ENCODE peak calls at places on chromosomes 4 and X, in four cellular contexts. F, Z, W and B are unnamed samples.
A peak's percentile ranks its signal among the peaks of the same experiment; 100 is the strongest.

GRCh38 chr4:101126044-101126443 is 221.3 kb downstream of the PPP3CA start:
- DNase-seq in Z (no peak), W (no peak), F (no peak), B (no peak)

GRCh38 chr4:98873059-98873458 is 55.9 kb downstream of the EIF4E start:
- DNase-seq in W (no peak), Z (peak; percentile 13), F (no peak), B (no peak)

GRCh38 chr4:121728798-121729226 is 32.0 kb upstream of the ANXA5 start:
- DNase-seq in Z (peak; percentile 86), W (no peak), F (no peak), B (no peak)

GRCh38 chr4:106314960-106315359 is 1.0 kb downstream of the TBCK start:
- DNase-seq in W (no peak), Z (no peak), F (no peak), B (no peak)

GRCh38 chr4:119550857-119551532 is 77.6 kb downstream of the PDE5A start:
- DNase-seq in F (peak; percentile 16), W (peak; percentile 82), Z (no peak), B (peak; percentile 95)

GRCh38 chrX:148310402-148311200 is 189.8 kb upstream of the AFF2 start:
- DNase-seq in Z (no peak), W (no peak), F (no peak), B (no peak)

GRCh38 chr4:103099691-103100392 is at the start of gene BDH2:
- DNase-seq in F (peak; percentile 67), W (peak; percentile 83), Z (peak; percentile 89), B (peak; percentile 92)

GRCh38 chr4:98027827-98028226 is 115.4 kb downstream of the STPG2 start:
- DNase-seq in W (no peak), F (peak; percentile 18), Z (peak; percentile 81), B (peak; percentile 11)

GRCh38 chr4:76989391-76990061 is 40.0 kb downstream of the SEPTIN11 start:
- DNase-seq in F (no peak), W (no peak), Z (no peak), B (no peak)

GRCh38 chr4:4969298-4969697 is 50.0 kb downstream of the CYTL1 start:
- DNase-seq in Z (peak; percentile 67), W (no peak), F (no peak), B (no peak)

GRCh38 chr4:6848717-6849305 is 60.8 kb upstream of the TBC1D14 start:
- DNase-seq in F (no peak), W (no peak), Z (no peak), B (peak; percentile 3)

GRCh38 chr4:112813790-112814189 is 176.8 kb downstream of the LARP7 start:
- DNase-seq in Z (no peak), F (no peak), W (peak; percentile 32), B (no peak)

GRCh38 chr4:55758081-55758480 is 61.5 kb upstream of the EXOC1L start:
- DNase-seq in F (no peak), Z (no peak), W (no peak), B (no peak)

GRCh38 chr4:156971623-156972369 is at the start of gene PDGFC:
- DNase-seq in W (peak; percentile 75), Z (peak; percentile 68), F (no peak), B (peak; percentile 92)

GRCh38 chr4:156971168-156971601 is 414 bp downstream of the PDGFC start:
- DNase-seq in F (no peak), W (no peak), Z (no peak), B (peak; percentile 64)

GRCh38 chr4:156974264-156974663 is 2.7 kb upstream of the PDGFC start:
- DNase-seq in Z (no peak), F (no peak), W (no peak), B (no peak)

GRCh38 chr4:156970501-156971167 is 965 bp downstream of the PDGFC start:
- DNase-seq in W (peak; percentile 54), F (no peak), Z (peak; percentile 56), B (peak; percentile 78)

GRCh38 chr4:156972370-156972980 is 876 bp upstream of the PDGFC start:
- DNase-seq in F (no peak), Z (no peak), W (no peak), B (peak; percentile 18)
- H3K4me3 ChIP-seq in F (peak overlapping the region; percentile 63), Z (peak overlapping the region; percentile 94), W (no peak overlapping the region), B (peak overlapping the region; percentile 81)

GRCh38 chr4:169968999-169969398 is 57.2 kb downstream of the MFAP3L start:
- DNase-seq in F (no peak), W (no peak), Z (no peak), B (no peak)

GRCh38 chr4:169958629-169959028 is 67.6 kb downstream of the MFAP3L start:
- DNase-seq in Z (no peak), W (no peak), F (no peak), B (no peak)

GRCh38 chr4:169963998-169964397 is 62.2 kb downstream of the MFAP3L start:
- DNase-seq in W (no peak), F (no peak), Z (no peak), B (no peak)
- H3K9ac ChIP-seq in W (no peak overlapping the region), F (no peak overlapping the region), Z (no peak overlapping the region), B (no peak overlapping the region)

DNA sequence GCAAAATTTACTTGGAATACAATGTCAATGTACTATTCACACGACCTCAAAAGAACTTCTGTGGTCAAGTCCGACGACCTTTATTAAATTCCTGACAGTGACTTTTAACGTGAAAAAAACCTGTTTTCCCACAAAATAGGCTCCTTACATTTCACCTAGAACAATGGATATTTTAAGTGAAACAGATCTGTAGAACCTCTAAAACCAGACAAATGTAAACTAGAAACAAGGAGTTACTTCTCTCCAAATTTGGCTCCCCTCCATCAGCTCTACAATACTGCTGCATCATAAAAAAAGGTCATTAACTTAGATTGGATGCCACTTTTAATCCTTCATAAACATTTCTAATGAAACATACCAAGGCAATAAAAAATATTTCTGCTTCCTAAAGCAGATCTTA is 1.2 kb downstream of the NEK1 start:
- DNase-seq in F (no peak), Z (no peak), W (no peak), B (no peak)
- H3K4me3 ChIP-seq in F (no peak overlapping the region), Z (peak overlapping the region; percentile 100), W (no peak overlapping the region), B (peak overlapping the region; percentile 83)

DNA sequence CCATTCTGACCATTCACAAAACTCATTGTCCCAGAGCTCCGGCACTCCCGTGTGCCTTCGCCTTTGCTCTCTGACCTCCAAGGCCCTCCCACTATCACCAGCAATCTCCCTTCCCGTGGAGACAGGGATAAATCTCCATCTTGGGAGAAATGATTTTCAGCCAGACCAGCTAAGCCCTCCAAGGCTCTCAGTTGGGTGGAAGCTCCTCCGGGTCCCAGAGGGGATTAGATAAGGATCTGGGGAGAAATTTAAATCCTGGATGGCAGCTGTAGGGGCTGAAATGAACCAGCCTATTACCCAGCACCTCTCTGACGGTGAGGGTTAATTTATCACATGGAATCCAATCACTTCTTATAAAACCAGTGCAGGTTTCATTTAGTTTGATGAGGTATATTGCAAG is 366.2 kb downstream of the FBXW7 start:
- DNase-seq in F (no peak), W (no peak), Z (no peak), B (no peak)
- H3K9ac ChIP-seq in F (no peak overlapping the region), W (no peak overlapping the region), Z (no peak overlapping the region), B (no peak overlapping the region)

GRCh38 chr4:75843596-75843995 is 58.7 kb downstream of the PPEF2 start:
- DNase-seq in Z (no peak), W (no peak), F (no peak), B (no peak)
- H3K4me3 ChIP-seq in Z (no peak overlapping the region), W (no peak overlapping the region), F (no peak overlapping the region), B (no peak overlapping the region)

DNA sequence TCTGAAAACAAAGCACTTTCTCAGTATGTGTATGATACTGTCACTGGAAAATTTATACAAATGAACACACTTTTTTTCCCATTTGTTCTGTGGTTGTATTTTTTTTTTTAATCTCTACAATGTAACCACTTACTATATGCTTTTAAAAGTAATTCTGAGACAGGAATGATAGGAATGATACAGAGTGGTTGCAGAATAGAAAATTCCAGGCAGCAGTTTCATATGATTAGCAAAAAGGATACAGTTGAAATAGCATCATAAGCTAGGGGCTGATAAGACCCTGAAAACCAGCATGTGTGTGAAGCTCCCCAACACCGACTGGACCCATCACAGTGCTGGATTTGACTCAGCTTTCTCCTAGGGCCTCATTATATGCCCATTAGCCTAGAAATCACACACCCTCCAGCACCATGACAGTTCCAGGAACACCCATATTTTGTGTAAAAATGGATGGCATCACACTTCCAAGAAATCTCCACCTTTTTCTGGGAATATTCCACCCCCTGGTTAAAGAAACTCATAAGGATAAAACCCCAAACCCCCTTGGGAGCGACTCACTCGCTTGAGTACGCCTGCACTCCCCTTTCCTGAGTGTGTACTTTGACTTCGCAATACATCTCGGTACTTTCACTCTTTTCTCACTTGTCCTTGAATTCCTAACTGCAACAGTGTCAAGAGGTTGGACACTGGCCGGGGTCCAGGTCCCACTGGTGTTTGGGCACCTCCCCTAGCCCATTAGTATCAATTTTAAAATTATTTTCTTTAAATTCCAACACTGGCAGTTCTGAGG is 77.4 kb upstream of the AGA start:
- DNase-seq in W (no peak), Z (no peak), F (no peak), B (no peak)
- H3K9ac ChIP-seq in W (no peak overlapping the region), Z (no peak overlapping the region), F (no peak overlapping the region), B (no peak overlapping the region)

GRCh38 chr4:122783301-122784215 is 43.1 kb upstream of the FGF2 start:
- DNase-seq in Z (peak; percentile 95), F (peak; percentile 88), W (peak; percentile 65), B (peak; percentile 77)
- H3K4me3 ChIP-seq in Z (peak overlapping the region; percentile 37), F (no peak overlapping the region), W (no peak overlapping the region), B (no peak overlapping the region)

GRCh38 chrX:13748486-13748885 is 13.9 kb downstream of the OFD1 start:
- DNase-seq in F (no peak), Z (peak; percentile 27), W (no peak), B (no peak)

GRCh38 chrX:13747836-13748235 is 13.3 kb downstream of the OFD1 start:
- DNase-seq in Z (peak; percentile 71), F (no peak), W (no peak), B (peak; percentile 33)

GRCh38 chrX:13741695-13742094 is 7.1 kb downstream of the OFD1 start:
- DNase-seq in Z (peak; percentile 12), F (no peak), W (no peak), B (no peak)

GRCh38 chrX:13742397-13743176 is 8.0 kb downstream of the OFD1 start:
- DNase-seq in F (no peak), Z (no peak), W (no peak), B (no peak)
- H3K9ac ChIP-seq in F (no peak overlapping the region), Z (no peak overlapping the region), W (no peak overlapping the region), B (no peak overlapping the region)